ENCODE peak calls at places on chromosomes 13 and 19, in nine cellular contexts. K is HCT116, S is right lobe of liver, H is heart left ventricle, Y is A549, V is HepG2, T is GM12878, P is body of pancreas, C is IMR-90. Q is an unnamed sample.

GRCh38 chr13:25752957-25753540 is 298.8 kb downstream of the SHISA2 start:
- ATAC-seq in K (no peak), S (no peak), H (peak; percentile 97), Y (no peak), V (no peak), T (no peak), P (no peak), C (peak; percentile 70), Q (peak; percentile 80)

GRCh38 chr13:97140611-97141010 is 81.5 kb upstream of the MBNL2 start:
- ATAC-seq in K (no peak), S (no peak), H (no peak), Y (no peak), V (no peak), T (no peak), P (no peak), C (peak; percentile 31), Q (no peak)

GRCh38 chr19:40461669-40462221 is 3.8 kb downstream of the BLVRB start:
- ATAC-seq in K (no peak), S (peak; percentile 42), H (no peak), Y (no peak), V (peak; percentile 14), T (peak; percentile 22), P (no peak), C (no peak), Q (no peak)

GRCh38 chr13:31145417-31145816 is 16.3 kb downstream of the HSPH1 start:
- ATAC-seq in K (no peak), S (no peak), H (no peak), Y (no peak), V (no peak), T (no peak), P (no peak), C (no peak), Q (no peak)

GRCh38 chr13:97834255-97834654 is 119.2 kb upstream of the IPO5 start:
- ATAC-seq in K (no peak), S (no peak), H (no peak), Y (no peak), V (no peak), T (no peak), P (no peak), C (peak; percentile 27), Q (no peak)

GRCh38 chr13:48600374-48601364 is 53.1 kb upstream of the CYSLTR2 start:
- ATAC-seq in K (no peak), S (peak; percentile 43), H (peak; percentile 46), Y (no peak), V (peak; percentile 51), T (no peak), P (peak; percentile 78), C (peak; percentile 85), Q (no peak)

GRCh38 chr19:4981681-4981958 is 12.7 kb downstream of the KDM4B start:
- ATAC-seq in K (no peak), S (no peak), H (no peak), Y (no peak), V (no peak), T (peak; percentile 47), P (no peak), C (no peak), Q (no peak)

GRCh38 chr13:35723820-35724219 is 247.3 kb upstream of the MAB21L1 start:
- ATAC-seq in K (no peak), S (no peak), H (peak; percentile 91), Y (no peak), V (peak; percentile 73), T (no peak), P (no peak), C (peak; percentile 5), Q (peak; percentile 67)

GRCh38 chr19:39163621-39164020 is 33.1 kb upstream of the NCCRP1 start:
- ATAC-seq in K (no peak), S (no peak), H (no peak), Y (no peak), V (no peak), T (no peak), P (no peak), C (no peak), Q (no peak)

GRCh38 chr19:39160523-39160861 is 34.9 kb downstream of the PAK4 start:
- ATAC-seq in K (no peak), S (peak; percentile 31), H (peak; percentile 63), Y (peak; percentile 39), V (no peak), T (no peak), P (peak; percentile 24), C (peak; percentile 62), Q (peak; percentile 88)

GRCh38 chr19:39162441-39163043 is 34.2 kb upstream of the NCCRP1 start:
- ATAC-seq in K (no peak), S (no peak), H (no peak), Y (no peak), V (no peak), T (no peak), P (no peak), C (no peak), Q (no peak)

GRCh38 chr19:39158646-39159260 is 33.2 kb downstream of the PAK4 start:
- ATAC-seq in K (no peak), S (no peak), H (no peak), Y (no peak), V (no peak), T (no peak), P (no peak), C (no peak), Q (no peak)

DNA sequence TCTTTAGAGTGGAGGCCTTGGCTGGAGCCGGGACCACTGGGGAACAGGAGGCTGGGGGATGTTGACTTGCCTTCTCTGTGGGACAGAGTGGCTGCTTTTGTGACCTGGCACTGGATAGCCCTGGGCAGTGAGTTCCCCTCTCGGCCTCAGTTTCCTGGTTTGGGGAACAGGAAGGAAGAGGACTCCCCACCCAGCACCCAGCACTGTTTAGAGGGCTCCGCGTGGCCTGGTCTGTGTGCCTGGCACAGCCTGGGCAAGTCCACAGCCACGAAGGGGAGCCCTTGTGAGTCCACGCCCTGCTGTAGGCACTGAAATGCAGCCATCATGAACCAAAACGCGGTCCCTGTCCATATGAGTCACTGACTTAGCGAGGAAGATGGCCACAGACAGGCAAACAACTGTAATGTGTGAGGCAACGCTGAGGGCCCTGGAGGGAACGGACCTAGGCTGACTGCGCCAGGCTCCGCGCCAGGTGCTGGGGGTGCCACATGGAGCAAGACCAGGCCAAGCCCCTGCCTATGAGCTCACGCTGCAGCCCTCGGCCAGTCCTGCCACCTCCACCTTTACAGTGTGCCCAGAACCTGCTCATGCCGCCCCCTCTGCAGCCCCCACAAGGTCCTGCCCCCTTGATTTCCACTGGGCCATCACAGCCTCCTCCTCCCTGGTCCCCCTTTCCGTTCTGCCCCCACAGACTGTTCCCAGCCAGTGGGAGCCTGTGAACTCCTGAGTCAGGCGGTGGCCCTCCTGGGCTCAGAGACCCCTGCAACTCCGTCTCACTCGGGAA is 35.5 kb downstream of the PAK4 start:
- ATAC-seq in K (no peak), S (peak; percentile 8), H (no peak), Y (peak; percentile 52), V (no peak), T (no peak), P (no peak), C (no peak), Q (peak; percentile 16)
- H3K27ac ChIP-seq in K (no peak overlapping the region), S (no peak overlapping the region), H (no peak overlapping the region), Y (peak overlapping the region; percentile 70), V (no peak overlapping the region), T (no peak overlapping the region), P (peak overlapping the region; percentile 5), C (peak overlapping the region; percentile 16), Q (peak overlapping the region; percentile 74)

GRCh38 chr19:34176581-34176980 is 4.3 kb downstream of the LSM14A start:
- ATAC-seq in K (no peak), S (no peak), H (no peak), Y (no peak), V (no peak), T (no peak), P (no peak), C (no peak), Q (no peak)

GRCh38 chr19:34171539-34171876 is 796 bp upstream of the LSM14A start:
- ATAC-seq in K (peak; percentile 7), S (no peak), H (peak; percentile 1), Y (peak; percentile 12), V (no peak), T (peak; percentile 53), P (no peak), C (peak; percentile 38), Q (no peak)

GRCh38 chr19:34171877-34172660 is at the start of gene LSM14A:
- ATAC-seq in K (peak; percentile 84), S (peak; percentile 87), H (peak; percentile 95), Y (peak; percentile 86), V (peak; percentile 83), T (peak; percentile 76), P (peak; percentile 96), C (peak; percentile 87), Q (peak; percentile 97)

GRCh38 chr19:34173145-34173956 is 1.0 kb downstream of the LSM14A start:
- ATAC-seq in K (peak; percentile 26), S (peak; percentile 63), H (no peak), Y (peak; percentile 70), V (peak; percentile 63), T (peak; percentile 6), P (peak; percentile 13), C (peak; percentile 2), Q (peak; percentile 4)

DNA sequence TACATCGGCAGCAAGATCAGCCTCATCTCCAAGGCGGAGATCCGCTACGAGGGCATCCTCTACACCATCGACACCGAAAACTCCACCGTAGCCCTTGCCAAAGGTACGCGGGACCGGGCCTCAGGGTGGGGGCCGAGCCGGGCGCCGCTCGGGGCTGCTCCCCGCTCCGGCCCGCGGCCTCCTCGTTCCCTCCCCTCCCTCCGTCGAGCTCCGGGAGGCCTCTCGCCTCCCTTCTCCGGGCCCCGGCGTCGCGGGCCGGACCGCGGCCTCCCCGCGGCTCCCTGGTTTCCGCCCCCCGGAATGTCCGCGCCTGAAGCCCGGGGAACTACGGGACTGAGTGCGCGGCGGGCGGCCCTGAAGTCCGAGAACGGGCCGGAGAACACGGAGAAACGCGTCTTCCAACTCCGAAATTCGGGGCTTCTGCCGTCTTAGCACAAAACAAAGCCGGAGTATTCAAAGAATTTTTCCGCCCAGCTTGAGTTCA is 399 bp downstream of the LSM14A start:
- ATAC-seq in K (peak; percentile 40), S (peak; percentile 44), H (peak; percentile 71), Y (peak; percentile 61), V (peak; percentile 21), T (peak; percentile 25), P (peak; percentile 43), C (peak; percentile 30), Q (peak; percentile 49)
- TF ChIP-seq POLR2A in K (no peak), S (no peak), H (no peak), Y (no peak), V (no peak), T (no peak), P (no peak), C (no peak), Q (no peak)

GRCh38 chr19:24052811-24053210 is 34.2 kb upstream of the ZNF254 start:
- ATAC-seq in K (no peak), S (peak; percentile 44), H (no peak), Y (no peak), V (no peak), T (no peak), P (no peak), C (peak; percentile 36), Q (no peak)

GRCh38 chr19:24055548-24055947 is 31.4 kb upstream of the ZNF254 start:
- ATAC-seq in K (no peak), S (no peak), H (no peak), Y (no peak), V (no peak), T (no peak), P (no peak), C (no peak), Q (no peak)

GRCh38 chr19:24054044-24054935 is 32.7 kb upstream of the ZNF254 start:
- ATAC-seq in K (peak; percentile 49), S (peak; percentile 36), H (no peak), Y (peak; percentile 92), V (peak; percentile 72), T (no peak), P (no peak), C (peak; percentile 93), Q (no peak)

GRCh38 chr19:24051516-24051915 is 35.5 kb upstream of the ZNF254 start:
- ATAC-seq in K (no peak), S (no peak), H (no peak), Y (no peak), V (no peak), T (no peak), P (no peak), C (no peak), Q (no peak)

GRCh38 chr19:24053601-24054000 is 33.4 kb upstream of the ZNF254 start:
- ATAC-seq in K (no peak), S (no peak), H (no peak), Y (no peak), V (no peak), T (no peak), P (no peak), C (no peak), Q (no peak)
- H3K27ac ChIP-seq in K (no peak overlapping the region), S (peak overlapping the region; percentile 51), H (no peak overlapping the region), Y (peak overlapping the region; percentile 54), V (no peak overlapping the region), T (no peak overlapping the region), P (no peak overlapping the region), C (no peak overlapping the region), Q (no peak overlapping the region)

GRCh38 chr19:42184401-42184861 is 33.0 kb downstream of the DEDD2 start:
- ATAC-seq in K (peak; percentile 96), S (peak; percentile 91), H (peak; percentile 80), Y (peak; percentile 94), V (peak; percentile 93), T (peak; percentile 97), P (peak; percentile 84), C (peak; percentile 98), Q (peak; percentile 80)

GRCh38 chr19:42189133-42189532 is 28.3 kb downstream of the DEDD2 start:
- ATAC-seq in K (no peak), S (no peak), H (no peak), Y (no peak), V (no peak), T (no peak), P (no peak), C (no peak), Q (no peak)

GRCh38 chr19:42188665-42189064 is 28.8 kb downstream of the DEDD2 start:
- ATAC-seq in K (no peak), S (no peak), H (no peak), Y (no peak), V (no peak), T (no peak), P (no peak), C (no peak), Q (no peak)

GRCh38 chr19:42179501-42179817 is 38.0 kb downstream of the DEDD2 start:
- ATAC-seq in K (no peak), S (no peak), H (no peak), Y (no peak), V (no peak), T (no peak), P (no peak), C (no peak), Q (no peak)

DNA sequence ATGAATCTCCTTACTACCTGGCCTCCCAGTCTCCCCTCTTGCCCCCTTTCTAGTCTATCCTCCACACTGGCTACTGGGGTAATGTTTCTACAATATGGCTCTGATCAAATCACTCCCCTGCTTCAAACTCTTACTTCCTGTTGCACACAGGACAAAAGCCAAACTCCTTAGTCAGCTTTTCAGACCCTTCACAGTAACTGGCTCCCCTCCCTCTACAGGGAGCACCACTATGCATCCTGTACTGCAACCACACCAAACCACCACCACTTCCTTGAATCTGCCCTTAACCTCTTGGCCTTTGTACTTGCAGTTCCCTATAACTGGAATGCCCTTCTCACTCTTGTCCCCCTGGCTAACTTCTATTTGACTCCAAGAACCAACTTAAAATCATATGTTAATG is 32.2 kb downstream of the DEDD2 start:
- ATAC-seq in K (no peak), S (peak; percentile 50), H (peak; percentile 58), Y (no peak), V (no peak), T (peak; percentile 42), P (no peak), C (no peak), Q (peak; percentile 36)
- TF ChIP-seq POLR2A in K (no peak), S (no peak), H (no peak), Y (no peak), V (no peak), T (no peak), P (no peak), C (no peak), Q (no peak)

Q was measured in gastroesophageal sphincter.